ENCODE peak calls at places on chromosomes 3 and 15, in five cellular contexts. One of them, this sample, is unnamed. For H3K9me3, the result is how much of the 10 kb centered on the place peaks cover.

GRCh38 chr3:135762188-135762853 is 203.2 kb upstream of the PPP2R3A start:
- DNase-seq in mesenchymal stem cell: no peak
- DNase-seq in left ventricle myocardium inferior: no peak
- DNase-seq in adrenal gland: no peak
- DNase-seq in GM23248: no peak
- DNase-seq in this sample: no peak

GRCh38 chr3:16106050-16106449 is 68.4 kb upstream of the GALNT15 start:
- DNase-seq in mesenchymal stem cell: no peak
- DNase-seq in adrenal gland: no peak
- DNase-seq in left ventricle myocardium inferior: no peak
- DNase-seq in GM23248: no peak
- DNase-seq in this sample: no peak

GRCh38 chr3:126149256-126149902 is 31.0 kb downstream of the ALDH1L1 start:
- DNase-seq in mesenchymal stem cell: no peak
- DNase-seq in adrenal gland: no peak
- DNase-seq in GM23248: no peak
- DNase-seq in left ventricle myocardium inferior: no peak
- DNase-seq in this sample: no peak

GRCh38 chr3:49805884-49806701 is 3.0 kb downstream of the INKA1 start:
- DNase-seq in mesenchymal stem cell: peak
- DNase-seq in adrenal gland: peak
- DNase-seq in GM23248: no peak
- DNase-seq in left ventricle myocardium inferior: peak
- DNase-seq in this sample: no peak

GRCh38 chr3:96900059-96900458 is 85.7 kb downstream of the EPHA6 start:
- DNase-seq in adrenal gland: no peak
- DNase-seq in GM23248: no peak
- DNase-seq in mesenchymal stem cell: no peak
- DNase-seq in left ventricle myocardium inferior: no peak
- DNase-seq in this sample: no peak

GRCh38 chr3:190912736-190913135 is 50.2 kb upstream of the GMNC start:
- DNase-seq in adrenal gland: no peak
- DNase-seq in left ventricle myocardium inferior: no peak
- DNase-seq in mesenchymal stem cell: no peak
- DNase-seq in GM23248: no peak
- DNase-seq in this sample: no peak

GRCh38 chr3:98788651-98789050 is 25.5 kb downstream of the ST3GAL6 start:
- DNase-seq in mesenchymal stem cell: no peak
- DNase-seq in left ventricle myocardium inferior: peak
- DNase-seq in GM23248: peak
- DNase-seq in adrenal gland: no peak
- DNase-seq in this sample: no peak

GRCh38 chr3:46849686-46850467 is 13.4 kb downstream of the MYL3 start:
- DNase-seq in GM23248: no peak
- DNase-seq in adrenal gland: no peak
- DNase-seq in left ventricle myocardium inferior: no peak
- DNase-seq in mesenchymal stem cell: no peak
- DNase-seq in this sample: no peak

GRCh38 chr3:17333446-17333845 is 409.0 kb downstream of the TBC1D5 start:
- DNase-seq in GM23248: no peak
- DNase-seq in adrenal gland: no peak
- DNase-seq in left ventricle myocardium inferior: no peak
- DNase-seq in mesenchymal stem cell: no peak
- DNase-seq in this sample: no peak

GRCh38 chr15:59166601-59167265 is 39.9 kb upstream of the LDHAL6B start:
- DNase-seq in GM23248: no peak
- DNase-seq in adrenal gland: no peak
- DNase-seq in left ventricle myocardium inferior: no peak
- DNase-seq in mesenchymal stem cell: no peak
- DNase-seq in this sample: no peak

GRCh38 chr15:99442268-99442897 is 123.4 kb upstream of the MEF2A start:
- DNase-seq in mesenchymal stem cell: peak
- DNase-seq in adrenal gland: peak
- DNase-seq in left ventricle myocardium inferior: peak
- DNase-seq in GM23248: peak
- DNase-seq in this sample: no peak

GRCh38 chr3:71517206-71517855 is 66.2 kb downstream of the FOXP1 start:
- DNase-seq in adrenal gland: no peak
- DNase-seq in left ventricle myocardium inferior: no peak
- DNase-seq in mesenchymal stem cell: no peak
- DNase-seq in GM23248: peak
- DNase-seq in this sample: no peak

GRCh38 chr3:123948449-123948848 is 12.6 kb downstream of the CCDC14 start:
- DNase-seq in left ventricle myocardium inferior: no peak
- DNase-seq in mesenchymal stem cell: no peak
- DNase-seq in GM23248: no peak
- DNase-seq in adrenal gland: no peak
- DNase-seq in this sample: no peak

GRCh38 chr3:78994174-78995027 is 773.4 kb downstream of the ROBO1 start:
- DNase-seq in mesenchymal stem cell: peak
- DNase-seq in GM23248: no peak
- DNase-seq in left ventricle myocardium inferior: no peak
- DNase-seq in adrenal gland: no peak
- DNase-seq in this sample: no peak

GRCh38 chr3:73061416-73061815 is at the start of gene EBLN2:
- DNase-seq in mesenchymal stem cell: no peak
- DNase-seq in GM23248: no peak
- DNase-seq in adrenal gland: no peak
- DNase-seq in left ventricle myocardium inferior: no peak
- DNase-seq in this sample: no peak

GRCh38 chr3:101009386-101009785 is 16.2 kb upstream of the ABI3BP start:
- DNase-seq in mesenchymal stem cell: no peak
- DNase-seq in left ventricle myocardium inferior: no peak
- DNase-seq in GM23248: peak
- DNase-seq in adrenal gland: no peak
- DNase-seq in this sample: no peak

GRCh38 chr15:85741662-85742061 is 53.1 kb downstream of the KLHL25 start:
- DNase-seq in left ventricle myocardium inferior: no peak
- DNase-seq in GM23248: no peak
- DNase-seq in adrenal gland: no peak
- DNase-seq in mesenchymal stem cell: no peak
- DNase-seq in this sample: no peak

GRCh38 chr3:63950698-63951097 is 38.5 kb upstream of the SCAANT1 start:
- DNase-seq in mesenchymal stem cell: no peak
- DNase-seq in adrenal gland: no peak
- DNase-seq in left ventricle myocardium inferior: no peak
- DNase-seq in GM23248: no peak
- DNase-seq in this sample: no peak

GRCh38 chr3:34352932-34353331 is 554.5 kb downstream of the PDCD6IP start:
- DNase-seq in adrenal gland: no peak
- DNase-seq in left ventricle myocardium inferior: no peak
- DNase-seq in mesenchymal stem cell: no peak
- DNase-seq in GM23248: no peak
- DNase-seq in this sample: no peak

GRCh38 chr3:119663885-119664284 is 3.5 kb upstream of the POPDC2 start:
- DNase-seq in adrenal gland: no peak
- DNase-seq in left ventricle myocardium inferior: no peak
- DNase-seq in GM23248: peak
- DNase-seq in mesenchymal stem cell: no peak
- DNase-seq in this sample: no peak

GRCh38 chr15:94673801-94674200 is 442.4 kb downstream of the MCTP2 start:
- DNase-seq in left ventricle myocardium inferior: no peak
- DNase-seq in adrenal gland: no peak
- DNase-seq in GM23248: peak
- DNase-seq in mesenchymal stem cell: no peak
- DNase-seq in this sample: no peak

GRCh38 chr15:42313463-42313862 is 40.2 kb upstream of the TMEM87A start:
- DNase-seq in mesenchymal stem cell: no peak
- DNase-seq in GM23248: no peak
- DNase-seq in adrenal gland: no peak
- DNase-seq in left ventricle myocardium inferior: no peak
- DNase-seq in this sample: no peak

GRCh38 chr15:85473455-85473854 is 93.1 kb downstream of the AKAP13 start:
- DNase-seq in left ventricle myocardium inferior: no peak
- DNase-seq in adrenal gland: no peak
- DNase-seq in mesenchymal stem cell: peak
- DNase-seq in GM23248: peak
- DNase-seq in this sample: no peak

GRCh38 chr3:123760817-123761216 is 123.3 kb downstream of the MYLK start:
- DNase-seq in adrenal gland: no peak
- DNase-seq in left ventricle myocardium inferior: no peak
- DNase-seq in mesenchymal stem cell: no peak
- DNase-seq in GM23248: no peak
- DNase-seq in this sample: no peak

GRCh38 chr3:151926956-151927355 is 53.5 kb downstream of the SUCNR1 start:
- DNase-seq in left ventricle myocardium inferior: no peak
- DNase-seq in mesenchymal stem cell: peak
- DNase-seq in GM23248: peak
- DNase-seq in adrenal gland: no peak
- DNase-seq in this sample: no peak

GRCh38 chr3:99199021-99199420 is 297.5 kb upstream of the DCBLD2 start:
- DNase-seq in adrenal gland: no peak
- DNase-seq in left ventricle myocardium inferior: no peak
- DNase-seq in GM23248: no peak
- DNase-seq in mesenchymal stem cell: no peak
- DNase-seq in this sample: no peak

GRCh38 chr15:72809329-72809728 is 25.8 kb upstream of the ADPGK start:
- DNase-seq in adrenal gland: no peak
- DNase-seq in GM23248: no peak
- DNase-seq in left ventricle myocardium inferior: no peak
- DNase-seq in mesenchymal stem cell: no peak
- DNase-seq in this sample: no peak

GRCh38 chr3:100073555-100074307 is 40.6 kb downstream of the FILIP1L start:
- DNase-seq in left ventricle myocardium inferior: peak
- DNase-seq in mesenchymal stem cell: peak
- DNase-seq in GM23248: no peak
- DNase-seq in adrenal gland: peak
- DNase-seq in this sample: no peak

GRCh38 chr3:79326642-79327041 is 441.2 kb downstream of the ROBO1 start:
- DNase-seq in GM23248: peak
- DNase-seq in left ventricle myocardium inferior: no peak
- DNase-seq in mesenchymal stem cell: no peak
- DNase-seq in adrenal gland: no peak
- DNase-seq in this sample: no peak

GRCh38 chr3:73521936-73522335 is 102.8 kb downstream of the PDZRN3 start:
- DNase-seq in left ventricle myocardium inferior: no peak
- DNase-seq in mesenchymal stem cell: no peak
- DNase-seq in adrenal gland: no peak
- DNase-seq in GM23248: peak
- DNase-seq in this sample: no peak

GRCh38 chr15:24684313-24684712 is 8.7 kb downstream of the NPAP1 start:
- DNase-seq in adrenal gland: no peak
- DNase-seq in GM23248: no peak
- DNase-seq in mesenchymal stem cell: no peak
- DNase-seq in left ventricle myocardium inferior: no peak
- DNase-seq in this sample: no peak
- H3K9me3 ChIP-seq in adrenal gland: under half
- H3K9me3 ChIP-seq in GM23248: under half
- H3K9me3 ChIP-seq in mesenchymal stem cell: under half
- H3K9me3 ChIP-seq in left ventricle myocardium inferior: under half
- H3K9me3 ChIP-seq in this sample: under half

GRCh38 chr3:137583256-137583655 is 180.9 kb upstream of the SOX14 start:
- DNase-seq in left ventricle myocardium inferior: no peak
- DNase-seq in adrenal gland: no peak
- DNase-seq in GM23248: no peak
- DNase-seq in mesenchymal stem cell: no peak
- DNase-seq in this sample: no peak
- H3K9me3 ChIP-seq in left ventricle myocardium inferior: under half
- H3K9me3 ChIP-seq in adrenal gland: under half
- H3K9me3 ChIP-seq in GM23248: under half
- H3K9me3 ChIP-seq in mesenchymal stem cell: under half
- H3K9me3 ChIP-seq in this sample: under half

DNA sequence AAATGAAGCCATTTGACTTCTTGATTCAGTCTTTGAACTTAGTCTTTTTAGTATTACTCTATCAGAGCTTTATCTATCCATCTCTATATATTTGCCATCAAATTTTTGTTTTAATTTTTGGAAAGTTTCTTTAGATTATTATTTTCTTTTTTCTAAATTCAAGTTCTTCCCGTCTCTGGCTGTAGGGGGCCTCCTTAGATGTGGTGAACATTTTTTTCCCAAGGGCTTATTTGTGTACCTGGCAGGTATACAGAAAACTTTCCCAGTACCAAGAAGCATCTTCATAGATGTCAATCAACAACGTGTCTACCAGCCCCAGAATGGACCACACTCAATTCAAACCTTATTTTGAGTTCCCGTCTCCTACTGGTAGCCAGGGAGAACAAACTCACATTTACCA is 486.8 kb upstream of the CNTN4 start:
- DNase-seq in mesenchymal stem cell: no peak
- DNase-seq in GM23248: no peak
- DNase-seq in left ventricle myocardium inferior: no peak
- DNase-seq in adrenal gland: no peak
- DNase-seq in this sample: no peak
- H3K9me3 ChIP-seq in mesenchymal stem cell: under half
- H3K9me3 ChIP-seq in GM23248: under half
- H3K9me3 ChIP-seq in left ventricle myocardium inferior: under half
- H3K9me3 ChIP-seq in adrenal gland: under half
- H3K9me3 ChIP-seq in this sample: under half

DNA sequence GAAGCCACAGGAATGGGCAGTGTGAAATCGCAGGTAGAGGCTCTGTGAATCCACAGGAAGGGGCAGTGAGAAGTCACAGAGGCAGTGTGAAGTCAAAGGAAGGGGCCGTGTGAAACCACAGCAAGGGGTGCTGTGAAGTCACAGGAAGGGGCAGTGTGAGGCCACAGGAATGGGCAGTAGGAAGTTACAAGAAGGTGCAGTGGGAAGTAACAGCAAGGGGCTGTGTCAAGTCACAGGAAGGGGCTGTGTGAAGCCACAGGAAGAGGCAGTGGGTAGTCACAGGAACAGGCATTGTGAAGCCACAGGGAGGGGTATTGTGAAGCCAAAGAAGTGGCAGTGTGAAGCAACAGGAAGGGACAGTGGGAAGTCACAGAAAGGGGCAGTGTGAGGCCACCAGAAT is 34.1 kb downstream of the GASK1A start:
- DNase-seq in left ventricle myocardium inferior: no peak
- DNase-seq in adrenal gland: no peak
- DNase-seq in mesenchymal stem cell: no peak
- DNase-seq in GM23248: no peak
- DNase-seq in this sample: no peak
- H3K9me3 ChIP-seq in left ventricle myocardium inferior: under half
- H3K9me3 ChIP-seq in adrenal gland: under half
- H3K9me3 ChIP-seq in mesenchymal stem cell: under half
- H3K9me3 ChIP-seq in GM23248: under half
- H3K9me3 ChIP-seq in this sample: under half

GRCh38 chr3:882526-882925 is 210.3 kb upstream of the CNTN6 start:
- DNase-seq in GM23248: peak
- DNase-seq in left ventricle myocardium inferior: no peak
- DNase-seq in adrenal gland: no peak
- DNase-seq in mesenchymal stem cell: no peak
- DNase-seq in this sample: no peak
- H3K9me3 ChIP-seq in GM23248: under half
- H3K9me3 ChIP-seq in left ventricle myocardium inferior: under half
- H3K9me3 ChIP-seq in adrenal gland: under half
- H3K9me3 ChIP-seq in mesenchymal stem cell: under half
- H3K9me3 ChIP-seq in this sample: under half

GRCh38 chr3:128858167-128858566 is 21.3 kb upstream of the ACAD9 start:
- DNase-seq in adrenal gland: no peak
- DNase-seq in mesenchymal stem cell: no peak
- DNase-seq in left ventricle myocardium inferior: no peak
- DNase-seq in GM23248: no peak
- DNase-seq in this sample: no peak
- H3K9me3 ChIP-seq in adrenal gland: under half
- H3K9me3 ChIP-seq in mesenchymal stem cell: under half
- H3K9me3 ChIP-seq in left ventricle myocardium inferior: half or more
- H3K9me3 ChIP-seq in GM23248: under half
- H3K9me3 ChIP-seq in this sample: under half

This sample was measured in T-helper 17 cell.